ENCODE peak calls at places on chromosomes 11 and 22, in five cellular contexts. One of them, this sample, is unnamed.

GRCh38 chr11:100861221-100861620 is 174.1 kb downstream of the ARHGAP42 start:
- DNase-seq in nephron progenitor cell: no peak
- DNase-seq in A549: no peak
- DNase-seq in NCI-H1417: no peak
- DNase-seq in ELF-1: no peak
- DNase-seq in this sample: no peak

GRCh38 chr11:93169950-93170561 is 27.7 kb downstream of the SLC36A4 start:
- DNase-seq in nephron progenitor cell: no peak
- DNase-seq in A549: no peak
- DNase-seq in NCI-H1417: no peak
- DNase-seq in ELF-1: no peak
- DNase-seq in this sample: no peak

GRCh38 chr11:75603791-75604736 is 42.0 kb downstream of the SERPINH1 start:
- DNase-seq in nephron progenitor cell: no peak
- DNase-seq in A549: no peak
- DNase-seq in NCI-H1417: no peak
- DNase-seq in ELF-1: no peak
- DNase-seq in this sample: no peak

GRCh38 chr22:42686756-42687491 is 33.7 kb downstream of the A4GALT start:
- DNase-seq in nephron progenitor cell: no peak
- DNase-seq in A549: no peak
- DNase-seq in NCI-H1417: no peak
- DNase-seq in ELF-1: no peak
- DNase-seq in this sample: no peak

GRCh38 chr11:57493507-57494503 is 21.7 kb downstream of the SLC43A1 start:
- DNase-seq in nephron progenitor cell: peak; percentile 76
- DNase-seq in A549: no peak
- DNase-seq in NCI-H1417: peak; percentile 59
- DNase-seq in ELF-1: peak; percentile 96
- DNase-seq in this sample: peak; percentile 70

GRCh38 chr11:79249341-79249993 is 191.4 kb downstream of the TENM4 start:
- DNase-seq in nephron progenitor cell: no peak
- DNase-seq in A549: no peak
- DNase-seq in NCI-H1417: no peak
- DNase-seq in ELF-1: no peak
- DNase-seq in this sample: no peak

GRCh38 chr22:41217553-41218157 is 12.5 kb downstream of the L3MBTL2 start:
- DNase-seq in nephron progenitor cell: no peak
- DNase-seq in A549: no peak
- DNase-seq in NCI-H1417: no peak
- DNase-seq in ELF-1: peak; percentile 54
- DNase-seq in this sample: peak; percentile 60

GRCh38 chr22:22598144-22598543 is 39.1 kb upstream of the PRAME start:
- DNase-seq in nephron progenitor cell: no peak
- DNase-seq in A549: no peak
- DNase-seq in NCI-H1417: no peak
- DNase-seq in ELF-1: no peak
- DNase-seq in this sample: no peak

GRCh38 chr11:125376117-125376516 is 119.9 kb downstream of the FEZ1 start:
- DNase-seq in nephron progenitor cell: no peak
- DNase-seq in A549: no peak
- DNase-seq in NCI-H1417: peak; percentile 88
- DNase-seq in ELF-1: peak; percentile 71
- DNase-seq in this sample: no peak

GRCh38 chr11:111454561-111455192 is 57.5 kb downstream of the BTG4 start:
- DNase-seq in nephron progenitor cell: peak; percentile 79
- DNase-seq in A549: peak; percentile 59
- DNase-seq in NCI-H1417: peak; percentile 29
- DNase-seq in ELF-1: peak; percentile 69
- DNase-seq in this sample: peak; percentile 51

GRCh38 chr22:35202376-35202775 is 54.9 kb upstream of the HMGXB4 start:
- DNase-seq in nephron progenitor cell: no peak
- DNase-seq in A549: no peak
- DNase-seq in NCI-H1417: no peak
- DNase-seq in ELF-1: no peak
- DNase-seq in this sample: no peak

GRCh38 chr22:36918730-36919129 is 5.3 kb downstream of the CSF2RB start:
- DNase-seq in nephron progenitor cell: no peak
- DNase-seq in A549: no peak
- DNase-seq in NCI-H1417: no peak
- DNase-seq in ELF-1: no peak
- DNase-seq in this sample: no peak

GRCh38 chr22:48574776-48575566 is 1252.7 kb downstream of the BRD1 start:
- DNase-seq in nephron progenitor cell: peak; percentile 86
- DNase-seq in A549: peak; percentile 79
- DNase-seq in NCI-H1417: no peak
- DNase-seq in ELF-1: peak; percentile 78
- DNase-seq in this sample: peak; percentile 79

GRCh38 chr22:38246692-38247091 is 26.1 kb downstream of the TMEM184B start:
- DNase-seq in nephron progenitor cell: no peak
- DNase-seq in A549: no peak
- DNase-seq in NCI-H1417: no peak
- DNase-seq in ELF-1: no peak
- DNase-seq in this sample: no peak

GRCh38 chr11:117437041-117437790 is 109.6 kb downstream of the CEP164 start:
- DNase-seq in nephron progenitor cell: no peak
- DNase-seq in A549: no peak
- DNase-seq in NCI-H1417: no peak
- DNase-seq in ELF-1: no peak
- DNase-seq in this sample: no peak

GRCh38 chr11:110015695-110016094 is 77.5 kb upstream of the ZC3H12C start:
- DNase-seq in nephron progenitor cell: no peak
- DNase-seq in A549: no peak
- DNase-seq in NCI-H1417: no peak
- DNase-seq in ELF-1: no peak
- DNase-seq in this sample: no peak

GRCh38 chr11:103317118-103317517 is 207.9 kb downstream of the DYNC2H1 start:
- DNase-seq in nephron progenitor cell: no peak
- DNase-seq in A549: no peak
- DNase-seq in NCI-H1417: no peak
- DNase-seq in ELF-1: no peak
- DNase-seq in this sample: no peak

GRCh38 chr11:79362358-79362757 is 78.5 kb downstream of the TENM4 start:
- DNase-seq in nephron progenitor cell: no peak
- DNase-seq in A549: no peak
- DNase-seq in NCI-H1417: no peak
- DNase-seq in ELF-1: no peak
- DNase-seq in this sample: no peak

GRCh38 chr22:47918936-47919505 is 1156.6 kb downstream of the TBC1D22A start:
- DNase-seq in nephron progenitor cell: no peak
- DNase-seq in A549: no peak
- DNase-seq in NCI-H1417: no peak
- DNase-seq in ELF-1: no peak
- DNase-seq in this sample: no peak

GRCh38 chr11:11843233-11843632 is 1.5 kb downstream of the USP47 start:
- DNase-seq in nephron progenitor cell: no peak
- DNase-seq in A549: peak; percentile 19
- DNase-seq in NCI-H1417: peak; percentile 3
- DNase-seq in ELF-1: no peak
- DNase-seq in this sample: no peak

GRCh38 chr11:860238-861104 is 17.8 kb downstream of the TSPAN4 start:
- DNase-seq in nephron progenitor cell: no peak
- DNase-seq in A549: no peak
- DNase-seq in NCI-H1417: no peak
- DNase-seq in ELF-1: no peak
- DNase-seq in this sample: no peak

GRCh38 chr22:30286331-30286730 is 3.0 kb downstream of the CASTOR1 start:
- DNase-seq in nephron progenitor cell: no peak
- DNase-seq in A549: no peak
- DNase-seq in NCI-H1417: no peak
- DNase-seq in ELF-1: no peak
- DNase-seq in this sample: no peak

GRCh38 chr11:65382804-65383368 is 440 bp upstream of the SLC25A45 start:
- DNase-seq in nephron progenitor cell: no peak
- DNase-seq in A549: peak; percentile 58
- DNase-seq in NCI-H1417: no peak
- DNase-seq in ELF-1: no peak
- DNase-seq in this sample: no peak

GRCh38 chr22:39534591-39535301 is 2.2 kb upstream of the RPS19BP1 start:
- DNase-seq in nephron progenitor cell: peak; percentile 99
- DNase-seq in A549: peak; percentile 52
- DNase-seq in NCI-H1417: peak; percentile 63
- DNase-seq in ELF-1: peak; percentile 93
- DNase-seq in this sample: peak; percentile 80

GRCh38 chr11:82315093-82315492 is 418.6 kb downstream of the FAM181B start:
- DNase-seq in nephron progenitor cell: peak; percentile 59
- DNase-seq in A549: no peak
- DNase-seq in NCI-H1417: peak; percentile 4
- DNase-seq in ELF-1: peak; percentile 28
- DNase-seq in this sample: peak; percentile 12

GRCh38 chr11:83147895-83148294 is 9.0 kb upstream of the PCF11 start:
- DNase-seq in nephron progenitor cell: no peak
- DNase-seq in A549: no peak
- DNase-seq in NCI-H1417: no peak
- DNase-seq in ELF-1: no peak
- DNase-seq in this sample: no peak

This sample was measured in GM12891.